ENCODE peak calls at places on chromosomes 2 and 18, in four cellular contexts. G, P, X and M are unnamed samples.
A peak's percentile ranks its signal among the peaks of the same experiment; 100 is the strongest.

GRCh38 chr2:38146917-38147307 is 71.0 kb upstream of the CYP1B1 start:
- DNase-seq in G (peak; percentile 74), X (peak; percentile 99), P (peak; percentile 30), M (no peak)

GRCh38 chr2:138238908-138239307 is 262.7 kb upstream of the SPOPL start:
- DNase-seq in X (no peak), G (no peak), P (no peak), M (no peak)

GRCh38 chr2:53129851-53130250 is 637.8 kb upstream of the CHAC2 start:
- DNase-seq in X (peak; percentile 95), G (no peak), P (no peak), M (no peak)

GRCh38 chr2:216416571-216417307 is 4.5 kb downstream of the SMARCAL1 start:
- DNase-seq in P (no peak), X (no peak), G (peak; percentile 84), M (no peak)

GRCh38 chr18:57585846-57586242 is 658 bp downstream of the FECH start:
- DNase-seq in G (no peak), X (peak; percentile 6), P (peak; percentile 14), M (peak; percentile 4)

GRCh38 chr2:2575870-2576386 is 244.9 kb upstream of the MYT1L start:
- DNase-seq in G (no peak), P (no peak), X (no peak), M (no peak)

GRCh38 chr2:101815739-101816391 is 118.4 kb downstream of the MAP4K4 start:
- DNase-seq in G (no peak), P (peak; percentile 34), X (peak; percentile 48), M (no peak)

GRCh38 chr2:128394004-128394730 is 75.5 kb upstream of the HS6ST1 start:
- DNase-seq in P (no peak), X (no peak), G (no peak), M (no peak)

GRCh38 chr2:237603718-237604362 is 13.3 kb upstream of the RAB17 start:
- DNase-seq in P (peak; percentile 56), G (no peak), X (peak; percentile 65), M (peak; percentile 24)

GRCh38 chr2:61714210-61714609 is 139.7 kb downstream of the FAM161A start:
- DNase-seq in P (no peak), X (no peak), G (no peak), M (no peak)

DNA sequence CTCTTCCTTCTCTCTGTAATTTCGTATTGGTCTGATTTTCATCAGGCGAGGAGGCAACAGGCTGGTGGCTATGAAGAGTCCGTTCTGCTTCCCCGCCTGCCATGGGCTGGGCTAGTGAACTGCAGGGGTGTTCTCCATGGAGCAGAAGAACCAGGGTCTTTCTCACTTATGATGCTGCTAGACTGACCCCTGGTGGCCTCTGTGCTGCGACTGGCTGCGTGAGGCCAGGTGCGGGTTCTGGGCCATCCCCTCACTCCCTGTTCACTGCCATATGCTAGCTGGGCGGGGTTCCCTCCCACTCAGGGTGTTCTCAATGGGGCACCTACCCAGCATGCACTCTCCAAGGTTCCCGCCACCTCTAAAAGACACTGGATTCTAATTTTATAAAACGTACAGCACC is 35.0 kb downstream of the ZAP70 start:
- DNase-seq in P (peak; percentile 88), X (no peak), G (peak; percentile 79), M (peak; percentile 77)
- TF ChIP-seq CTCF in P (peak; percentile 92), X (no peak), G (peak; percentile 85), M (peak; percentile 78)

GRCh38 chr2:182077451-182078142 is 91.9 kb downstream of the PPP1R1C start:
- DNase-seq in X (peak; percentile 97), P (peak; percentile 83), G (peak; percentile 7), M (peak; percentile 64)
- H3K4me2 ChIP-seq in X (no peak overlapping the region), P (no peak overlapping the region), G (no peak overlapping the region), M (no peak overlapping the region)

DNA sequence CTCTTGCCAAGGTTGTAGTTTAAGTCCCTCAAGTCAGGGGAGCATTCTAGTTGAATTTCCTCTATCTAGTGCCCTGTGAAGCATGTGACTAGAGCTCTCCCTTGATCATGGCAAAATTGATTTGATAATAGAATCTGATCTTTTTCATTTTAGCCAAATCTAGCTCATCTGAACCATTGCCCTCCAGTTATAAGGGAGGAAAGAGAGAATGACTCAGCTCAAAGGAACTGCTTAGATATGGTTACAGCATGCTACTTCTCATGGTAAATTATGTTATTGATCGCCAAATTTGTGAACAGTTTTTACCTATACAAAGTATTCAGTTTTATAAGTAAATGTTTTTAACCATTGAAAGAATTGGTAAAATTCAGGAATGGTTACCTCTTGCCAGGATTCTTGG is 100.8 kb downstream of the GPR39 start:
- DNase-seq in G (no peak), X (peak; percentile 9), P (no peak), M (no peak)
- TF ChIP-seq CTCF in G (no peak), X (no peak), P (no peak), M (no peak)

GRCh38 chr2:85213893-85214512 is 80.8 kb downstream of the TCF7L1 start:
- DNase-seq in X (no peak), P (peak; percentile 56), G (no peak), M (no peak)

GRCh38 chr2:85216051-85216431 is 82.8 kb downstream of the TCF7L1 start:
- DNase-seq in G (no peak), P (peak; percentile 49), X (no peak), M (no peak)

GRCh38 chr2:85216927-85217326 is 83.7 kb downstream of the TCF7L1 start:
- DNase-seq in X (no peak), P (no peak), G (no peak), M (no peak)

GRCh38 chr2:85213404-85213803 is 80.2 kb downstream of the TCF7L1 start:
- DNase-seq in P (no peak), G (no peak), X (no peak), M (no peak)

DNA sequence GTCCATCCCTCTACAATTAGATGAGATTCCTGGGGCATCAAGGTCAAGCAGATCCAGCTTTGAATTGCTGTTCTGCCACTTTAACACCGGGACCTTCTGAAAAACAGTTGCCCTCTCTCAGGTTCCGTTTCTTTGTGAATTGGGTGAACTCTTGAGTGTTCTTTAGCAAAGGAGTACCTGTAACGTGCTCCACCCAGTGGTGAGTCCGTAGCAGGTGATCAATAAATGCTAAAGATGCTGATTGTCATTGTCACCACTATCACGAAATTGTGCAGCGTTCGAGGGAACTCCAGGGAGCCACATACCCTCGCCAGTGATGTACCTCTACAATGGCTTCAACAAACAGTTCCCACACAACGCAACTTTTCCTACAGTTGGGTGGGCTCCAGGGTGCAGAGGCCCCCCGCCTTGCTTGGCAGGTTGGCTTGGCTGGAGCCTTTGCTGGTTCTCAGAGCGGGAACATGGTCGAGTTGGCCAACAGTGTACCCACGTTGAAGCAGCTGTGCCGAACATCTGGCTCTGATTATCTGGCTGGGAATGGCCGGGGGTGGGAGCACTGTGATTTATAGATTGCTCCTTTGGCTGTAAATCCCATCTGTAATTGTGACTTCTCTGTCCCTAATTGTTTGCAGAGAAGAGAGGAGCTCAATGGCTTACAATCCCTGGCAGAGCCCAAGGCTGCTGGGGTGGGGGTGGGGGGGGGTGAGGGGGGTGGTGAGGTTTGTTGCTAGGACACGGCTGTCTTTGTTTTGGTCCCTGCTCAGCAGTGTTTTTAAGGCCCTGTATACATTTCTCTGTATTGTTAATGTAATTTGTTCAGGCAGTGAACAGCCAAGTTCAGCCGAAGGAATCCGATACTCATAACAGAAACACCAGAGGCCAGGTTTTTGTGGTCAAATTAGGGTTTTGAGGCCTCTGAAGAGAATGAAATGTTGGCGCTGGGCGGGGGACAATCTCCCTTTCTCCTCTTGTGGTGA is 82.2 kb downstream of the TCF7L1 start:
- DNase-seq in P (peak; percentile 56), X (peak; percentile 94), G (no peak), M (peak; percentile 8)
- H3K4me2 ChIP-seq in P (peak overlapping the region; percentile 79), X (peak overlapping the region; percentile 82), G (no peak overlapping the region), M (no peak overlapping the region)

GRCh38 chr18:42525905-42526304 is 570.9 kb downstream of the PIK3C3 start:
- DNase-seq in P (no peak), X (peak; percentile 10), G (no peak), M (no peak)
- TF ChIP-seq CTCF in P (no peak), X (no peak), G (no peak), M (no peak)

DNA sequence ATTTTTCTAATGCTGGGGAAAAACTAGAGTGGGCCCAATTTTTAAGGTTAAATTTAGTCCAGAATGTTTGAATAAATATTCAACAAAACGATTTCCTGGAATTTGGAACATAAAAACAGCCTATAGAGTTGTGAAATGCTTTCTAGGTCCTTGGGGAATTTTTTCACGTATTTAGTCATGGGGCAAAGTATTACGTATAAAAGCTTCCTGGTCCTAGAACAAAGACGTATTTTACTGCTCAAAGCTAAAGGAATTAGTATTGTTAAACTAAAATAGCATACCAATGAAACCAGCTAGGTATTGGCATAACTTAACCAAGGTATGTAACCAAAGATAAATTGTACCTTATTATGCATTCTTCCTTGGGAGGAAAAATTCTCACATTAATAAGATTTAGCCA is 1.6 kb downstream of the SESTD1 start:
- DNase-seq in G (no peak), P (no peak), X (peak; percentile 47), M (no peak)
- H3K4me2 ChIP-seq in G (no peak overlapping the region), P (peak overlapping the region; percentile 97), X (peak overlapping the region; percentile 79), M (peak overlapping the region; percentile 80)

DNA sequence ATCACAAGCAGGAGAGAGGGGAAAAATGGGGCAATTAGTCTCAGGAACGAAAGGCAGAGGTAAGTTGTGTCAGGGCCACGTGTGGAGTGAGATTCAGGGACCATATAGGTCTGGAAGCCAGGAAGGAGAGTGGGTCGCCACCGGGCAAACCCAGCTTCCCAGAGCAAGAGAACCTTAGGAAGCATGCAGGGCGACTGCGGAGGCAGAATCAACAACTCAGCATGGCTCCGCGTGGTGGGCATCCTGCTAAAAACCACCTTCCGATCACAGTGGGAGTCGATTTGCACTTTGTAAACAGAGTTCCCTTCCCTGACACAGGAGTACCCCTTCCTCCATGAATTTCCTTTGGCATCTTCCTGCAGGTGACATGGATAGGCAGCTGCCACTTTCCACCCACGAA is 114.6 kb downstream of the TTC32 start:
- DNase-seq in X (no peak), P (peak; percentile 19), G (no peak), M (no peak)
- TF ChIP-seq CTCF in X (no peak), P (no peak), G (no peak), M (no peak)

DNA sequence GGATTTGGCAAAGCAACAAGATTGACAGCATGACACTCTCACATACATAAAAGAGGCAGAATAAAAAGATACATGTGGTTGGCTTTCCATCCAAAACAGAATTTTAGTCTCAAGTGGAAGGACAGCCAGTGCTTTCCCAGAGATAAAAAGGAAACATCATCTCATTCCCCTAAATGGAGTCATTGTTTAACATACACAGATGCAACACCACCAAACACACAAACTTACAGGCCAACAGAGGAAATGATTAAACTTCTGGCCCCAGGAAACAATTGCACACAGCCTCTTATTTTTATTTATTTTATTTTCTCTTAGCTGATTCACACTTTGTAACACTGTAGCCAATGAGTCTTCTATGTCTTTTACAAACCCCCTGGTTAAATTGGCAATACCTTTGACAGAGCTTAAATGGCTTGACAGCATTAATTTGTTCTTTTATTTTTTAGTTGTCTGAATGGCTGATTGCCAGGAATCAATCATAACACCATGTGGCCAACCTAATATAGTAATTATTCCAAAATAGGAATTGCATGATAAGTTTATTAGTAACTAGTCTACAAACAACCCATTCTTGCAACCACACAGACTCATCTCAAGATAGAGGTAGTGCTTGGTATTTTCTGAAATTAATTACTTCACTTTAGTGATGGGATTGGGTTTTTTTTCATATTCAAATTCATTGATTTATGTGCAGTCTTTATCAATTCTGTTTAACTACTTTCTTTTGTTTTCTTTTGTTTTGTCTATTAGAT is 190.5 kb downstream of the RND3 start:
- DNase-seq in X (peak; percentile 44), P (no peak), G (no peak), M (no peak)
- H3K4me2 ChIP-seq in X (no peak overlapping the region), P (no peak overlapping the region), G (no peak overlapping the region), M (no peak overlapping the region)